ENCODE peak calls at places on chromosome 21, in five cellular contexts. V, K, R, W and J are unnamed samples. For H3K36me3, the result is how much of the 10 kb centered on the place peaks cover.

GRCh38 chr21:28111151-28111619 is 881.5 kb downstream of the LTN1 start:
- DNase-seq in V (peak), K (no peak), R (no peak), W (peak), J (peak)

GRCh38 chr21:44299085-44299457 is 782 bp upstream of the PFKL start:
- DNase-seq in V (no peak), K (no peak), R (no peak), W (no peak), J (no peak)

GRCh38 chr21:27425172-27425571 is 458.3 kb upstream of the ADAMTS5 start:
- DNase-seq in V (peak), K (no peak), R (peak), W (no peak), J (no peak)

GRCh38 chr21:25881524-25882376 is 147.0 kb downstream of the GABPA start:
- DNase-seq in V (peak), K (peak), R (peak), W (peak), J (no peak)

GRCh38 chr21:37380349-37381323 is 14.1 kb downstream of the DYRK1A start:
- DNase-seq in V (no peak), K (no peak), R (peak), W (no peak), J (no peak)

GRCh38 chr21:36204980-36205379 is 48.4 kb downstream of the DOP1B start:
- DNase-seq in V (no peak), K (no peak), R (no peak), W (no peak), J (no peak)

GRCh38 chr21:44087426-44088400 is 19.5 kb upstream of the PWP2 start:
- DNase-seq in V (no peak), K (no peak), R (no peak), W (no peak), J (no peak)

GRCh38 chr21:35189077-35189863 is 140.2 kb upstream of the RUNX1 start:
- DNase-seq in V (no peak), K (no peak), R (no peak), W (peak), J (peak)

GRCh38 chr21:37665230-37666024 is 250.8 kb downstream of the KCNJ6 start:
- DNase-seq in V (no peak), K (no peak), R (no peak), W (no peak), J (no peak)

GRCh38 chr21:33801424-33802405 is 113.9 kb downstream of the ATP5PO start:
- DNase-seq in V (peak), K (no peak), R (peak), W (peak), J (peak)

GRCh38 chr21:18529253-18529652 is 125.7 kb upstream of the TMPRSS15 start:
- DNase-seq in V (no peak), K (no peak), R (no peak), W (peak), J (no peak)

GRCh38 chr21:34351786-34352241 is 12.0 kb upstream of the KCNE2 start:
- DNase-seq in V (peak), K (no peak), R (peak), W (no peak), J (no peak)

GRCh38 chr21:27703806-27704205 is 736.9 kb upstream of the ADAMTS5 start:
- DNase-seq in V (no peak), K (no peak), R (no peak), W (no peak), J (peak)

GRCh38 chr21:37074546-37074945 is 1.5 kb downstream of the TTC3 start:
- DNase-seq in V (no peak), K (no peak), R (no peak), W (no peak), J (no peak)

GRCh38 chr21:29538115-29538514 is 239.4 kb downstream of the BACH1 start:
- DNase-seq in V (no peak), K (no peak), R (no peak), W (peak), J (no peak)

GRCh38 chr21:38477241-38477640 is 21.0 kb downstream of the ERG start:
- DNase-seq in V (no peak), K (no peak), R (no peak), W (peak), J (no peak)

GRCh38 chr21:30340714-30341573 is 3.5 kb upstream of the KRTAP27-1 start:
- DNase-seq in V (peak), K (peak), R (peak), W (no peak), J (no peak)

GRCh38 chr21:33578959-33579542 is 9.4 kb downstream of the DONSON start:
- DNase-seq in V (no peak), K (no peak), R (no peak), W (peak), J (peak)

GRCh38 chr21:34793471-34793870 is 124.7 kb downstream of the CLIC6 start:
- DNase-seq in V (no peak), K (no peak), R (no peak), W (no peak), J (no peak)

GRCh38 chr21:34614693-34615486 is at the start of gene RCAN1:
- DNase-seq in V (peak), K (peak), R (peak), W (peak), J (peak)

GRCh38 chr21:34154878-34155277 is 81.5 kb downstream of the MRPS6 start:
- DNase-seq in V (no peak), K (peak), R (no peak), W (no peak), J (no peak)

GRCh38 chr21:28865488-28866186 is 127.0 kb downstream of the LTN1 start:
- DNase-seq in V (no peak), K (no peak), R (no peak), W (no peak), J (no peak)

GRCh38 chr21:28893687-28894086 is 99.0 kb downstream of the LTN1 start:
- DNase-seq in V (no peak), K (no peak), R (peak), W (no peak), J (no peak)

GRCh38 chr21:14737922-14738321 is 191.8 kb upstream of the SAMSN1 start:
- DNase-seq in V (peak), K (peak), R (peak), W (no peak), J (no peak)

GRCh38 chr21:15015622-15016471 is 49.0 kb downstream of the NRIP1 start:
- DNase-seq in V (no peak), K (no peak), R (no peak), W (peak), J (peak)

GRCh38 chr21:14453339-14453738 is 70.4 kb upstream of the HSPA13 start:
- DNase-seq in V (no peak), K (no peak), R (no peak), W (no peak), J (no peak)

GRCh38 chr21:15208787-15209186 is 144.0 kb upstream of the NRIP1 start:
- DNase-seq in V (no peak), K (no peak), R (no peak), W (no peak), J (no peak)

GRCh38 chr21:14768042-14768441 is 221.9 kb upstream of the SAMSN1 start:
- DNase-seq in V (no peak), K (no peak), R (no peak), W (no peak), J (no peak)

GRCh38 chr21:36388835-36389234 is 3.6 kb downstream of the CHAF1B start:
- DNase-seq in V (no peak), K (no peak), R (peak), W (peak), J (no peak)

GRCh38 chr21:34670220-34670961 is 1.6 kb downstream of the CLIC6 start:
- DNase-seq in V (peak), K (no peak), R (peak), W (no peak), J (no peak)

GRCh38 chr21:34524671-34525601 is 12.9 kb upstream of the KCNE1 start:
- DNase-seq in V (no peak), K (no peak), R (peak), W (peak), J (no peak)

GRCh38 chr21:35737899-35738341 is 322.4 kb downstream of the SETD4 start:
- DNase-seq in V (no peak), K (no peak), R (no peak), W (peak), J (peak)

GRCh38 chr21:36245649-36246048 is 74.3 kb upstream of the MORC3 start:
- DNase-seq in V (no peak), K (no peak), R (peak), W (no peak), J (no peak)

GRCh38 chr21:15557925-15558324 is 171.9 kb upstream of the USP25 start:
- DNase-seq in V (no peak), K (no peak), R (peak), W (no peak), J (no peak)

GRCh38 chr21:20996421-20997307 is 1.5 kb upstream of the NCAM2 start:
- DNase-seq in V (peak), K (no peak), R (peak), W (peak), J (no peak)

GRCh38 chr21:41009398-41010177 is 158.4 kb upstream of the BACE2 start:
- DNase-seq in V (peak), K (no peak), R (no peak), W (no peak), J (no peak)

GRCh38 chr21:25949701-25950100 is 214.9 kb downstream of the GABPA start:
- DNase-seq in V (no peak), K (no peak), R (no peak), W (no peak), J (no peak)

GRCh38 chr21:15449556-15449955 is 280.2 kb upstream of the USP25 start:
- DNase-seq in V (no peak), K (no peak), R (no peak), W (no peak), J (no peak)

GRCh38 chr21:46352913-46353312 is 29.0 kb downstream of the PCNT start:
- DNase-seq in V (no peak), K (no peak), R (no peak), W (no peak), J (no peak)

GRCh38 chr21:46351476-46352155 is 27.7 kb downstream of the PCNT start:
- DNase-seq in V (no peak), K (no peak), R (no peak), W (no peak), J (no peak)

GRCh38 chr21:46350981-46351380 is 27.0 kb downstream of the PCNT start:
- DNase-seq in V (no peak), K (no peak), R (no peak), W (no peak), J (no peak)

GRCh38 chr21:46350571-46350970 is 26.6 kb downstream of the PCNT start:
- DNase-seq in V (no peak), K (no peak), R (no peak), W (no peak), J (no peak)

GRCh38 chr21:46352156-46352499 is 28.2 kb downstream of the PCNT start:
- DNase-seq in V (no peak), K (no peak), R (no peak), W (no peak), J (no peak)
- H3K36me3 ChIP-seq in V (under half), K (under half), R (under half), W (under half), J (half or more)

GRCh38 chr21:42771503-42771805 is 107.9 kb downstream of the WDR4 start:
- DNase-seq in V (no peak), K (no peak), R (no peak), W (no peak), J (no peak)
- H3K36me3 ChIP-seq in V (under half), K (under half), R (under half), W (under half), J (under half)

DNA sequence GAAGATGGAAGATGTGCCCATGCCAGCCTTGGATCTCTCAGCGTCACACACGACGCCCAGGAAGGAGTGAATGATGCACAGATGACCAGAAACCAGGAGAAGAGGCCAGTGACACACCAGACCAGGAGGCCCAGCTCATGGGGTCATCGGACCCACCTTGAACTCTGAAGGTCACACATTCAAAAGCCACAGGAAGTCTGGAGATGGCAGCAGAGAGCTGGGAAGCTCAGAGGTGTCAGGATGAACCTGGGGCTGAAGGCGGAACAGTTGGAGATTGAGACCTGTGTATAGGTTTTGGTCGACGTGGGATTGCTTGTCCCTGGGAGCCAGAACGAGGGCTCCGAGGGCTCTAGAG is 43.6 kb downstream of the SLC19A1 start:
- DNase-seq in V (no peak), K (no peak), R (no peak), W (no peak), J (no peak)
- H3K36me3 ChIP-seq in V (under half), K (under half), R (under half), W (under half), J (under half)

GRCh38 chr21:43006874-43007208 is 32.5 kb downstream of the PKNOX1 start:
- DNase-seq in V (no peak), K (no peak), R (no peak), W (no peak), J (no peak)
- H3K36me3 ChIP-seq in V (under half), K (under half), R (under half), W (under half), J (under half)

DNA sequence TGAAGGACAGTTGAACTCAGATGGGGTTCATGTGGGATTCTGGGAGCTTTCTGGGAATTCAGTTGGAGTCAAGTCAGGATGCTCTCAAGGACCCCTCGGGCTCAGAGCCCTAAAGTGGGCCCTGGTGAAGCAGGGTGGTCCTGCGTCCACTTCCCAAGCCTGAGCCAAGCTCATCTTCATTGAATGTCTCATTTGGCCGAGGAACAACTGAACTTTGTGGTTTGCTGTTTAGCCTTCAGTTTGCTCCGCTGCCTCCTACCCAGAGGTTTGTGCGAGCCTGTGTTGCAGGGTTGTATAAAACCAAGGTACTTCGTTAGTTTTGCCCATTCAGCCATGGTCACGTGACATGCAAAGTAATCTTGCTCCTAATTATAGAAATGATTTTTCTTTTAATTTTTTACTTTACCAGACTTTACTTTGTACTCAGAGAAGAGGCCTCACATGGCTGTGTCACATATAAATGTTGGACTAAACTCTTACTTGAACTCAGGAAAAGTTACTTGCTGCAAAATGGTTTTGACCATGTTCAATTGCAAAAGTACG is 49.7 kb downstream of the B3GALT5 start:
- DNase-seq in V (no peak), K (no peak), R (no peak), W (no peak), J (no peak)
- H3K36me3 ChIP-seq in V (under half), K (under half), R (under half), W (under half), J (under half)

GRCh38 chr21:45494135-45494850 is 47.9 kb downstream of the SLC19A1 start:
- DNase-seq in V (no peak), K (no peak), R (no peak), W (no peak), J (no peak)
- H3K36me3 ChIP-seq in V (under half), K (under half), R (under half), W (under half), J (under half)

GRCh38 chr21:32348604-32349332 is 44.0 kb downstream of the URB1 start:
- DNase-seq in V (no peak), K (no peak), R (no peak), W (no peak), J (no peak)

GRCh38 chr21:32347887-32348450 is 44.8 kb downstream of the URB1 start:
- DNase-seq in V (no peak), K (no peak), R (no peak), W (no peak), J (no peak)

GRCh38 chr21:32349333-32349944 is 43.4 kb downstream of the URB1 start:
- DNase-seq in V (no peak), K (no peak), R (no peak), W (no peak), J (no peak)

GRCh38 chr21:32346951-32347350 is 45.9 kb downstream of the URB1 start:
- DNase-seq in V (no peak), K (no peak), R (peak), W (no peak), J (no peak)

DNA sequence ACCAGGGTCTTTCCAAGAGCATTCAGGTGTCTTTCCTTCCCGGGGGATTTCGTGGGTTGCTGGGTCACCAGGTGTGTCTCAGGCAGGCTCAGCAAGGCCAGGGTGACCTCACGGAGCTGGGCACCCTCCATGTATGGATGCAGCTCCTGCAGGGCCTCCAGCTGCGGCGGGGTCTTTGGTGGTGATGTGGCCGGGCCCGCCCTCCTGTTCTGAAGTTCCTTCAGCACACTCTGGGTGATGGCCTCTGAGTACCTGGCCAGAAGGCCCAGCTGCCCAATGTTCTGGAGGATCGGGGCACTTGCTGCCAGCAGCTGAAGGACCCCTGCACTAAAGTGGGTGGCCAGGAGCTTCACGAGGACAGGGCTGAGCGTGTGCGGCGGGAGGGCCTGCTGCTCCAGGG is 45.5 kb downstream of the URB1 start:
- DNase-seq in V (no peak), K (no peak), R (no peak), W (no peak), J (no peak)
- H3K36me3 ChIP-seq in V (under half), K (half or more), R (under half), W (half or more), J (under half)

GRCh38 chr21:42521384-42521783 is 7.7 kb downstream of the SLC37A1 start:
- DNase-seq in V (no peak), K (no peak), R (no peak), W (no peak), J (no peak)

GRCh38 chr21:42522271-42522670 is 8.6 kb downstream of the SLC37A1 start:
- DNase-seq in V (no peak), K (no peak), R (no peak), W (no peak), J (no peak)

GRCh38 chr21:42522771-42523170 is 9.1 kb downstream of the SLC37A1 start:
- DNase-seq in V (no peak), K (no peak), R (no peak), W (no peak), J (no peak)

GRCh38 chr21:42521805-42522204 is 8.2 kb downstream of the SLC37A1 start:
- DNase-seq in V (no peak), K (no peak), R (no peak), W (no peak), J (no peak)

GRCh38 chr21:42520628-42521253 is 7.1 kb downstream of the SLC37A1 start:
- DNase-seq in V (no peak), K (no peak), R (peak), W (no peak), J (no peak)
- H3K36me3 ChIP-seq in V (under half), K (under half), R (under half), W (under half), J (under half)